ENCODE peak calls at places on chromosomes 4 and X, in nine cellular contexts. J, H, A, V, S, M, E, L and U are unnamed samples.

GRCh38 chrX:46601283-46601682 is 27.7 kb downstream of the CHST7 start:
- DNase-seq in M (no peak), H (peak; percentile 35), E (no peak), J (no peak), L (no peak), S (no peak), V (no peak), A (peak; percentile 90), U (no peak)

GRCh38 chr4:119041951-119042560 is 93.6 kb upstream of the MYOZ2 start:
- DNase-seq in E (peak; percentile 74), S (peak; percentile 67), M (peak; percentile 79), V (peak; percentile 56), L (peak; percentile 75), J (peak; percentile 37), A (peak; percentile 57), H (peak; percentile 47), U (peak; percentile 39)

GRCh38 chrX:147935156-147935758 is 23.5 kb downstream of the FMR1 start:
- DNase-seq in H (no peak), A (no peak), S (no peak), L (no peak), E (no peak), J (no peak), M (no peak), V (no peak), U (no peak)

GRCh38 chrX:100381613-100382012 is 28.5 kb downstream of the PCDH19 start:
- DNase-seq in E (peak; percentile 31), V (no peak), J (no peak), H (no peak), L (no peak), M (no peak), S (peak; percentile 23), A (no peak), U (no peak)

GRCh38 chr4:76377922-76378321 is 43.0 kb downstream of the CCDC158 start:
- DNase-seq in E (peak; percentile 0), S (no peak), J (no peak), V (peak; percentile 41), L (peak; percentile 67), H (no peak), A (no peak), M (peak; percentile 25), U (no peak)

GRCh38 chr4:73864365-73864764 is 4.8 kb upstream of the CXCL1 start:
- DNase-seq in S (peak; percentile 57), H (no peak), A (no peak), E (peak; percentile 6), L (peak; percentile 47), V (no peak), J (no peak), M (peak; percentile 65), U (no peak)

GRCh38 chr4:37741564-37741963 is 55.4 kb upstream of the RELL1 start:
- DNase-seq in A (no peak), E (no peak), M (no peak), V (no peak), J (no peak), H (no peak), L (no peak), S (no peak), U (no peak)

GRCh38 chr4:6031831-6032230 is 13.6 kb upstream of the C4orf50 start:
- DNase-seq in S (no peak), J (no peak), M (no peak), A (no peak), L (no peak), E (no peak), H (no peak), V (no peak), U (no peak)

GRCh38 chr4:156754832-156755570 is 216.6 kb downstream of the PDGFC start:
- DNase-seq in A (no peak), J (no peak), L (no peak), H (no peak), M (peak; percentile 47), V (no peak), S (no peak), E (no peak), U (no peak)

GRCh38 chr4:106607566-106607965 is 239.0 kb upstream of the GIMD1 start:
- DNase-seq in E (no peak), M (no peak), A (no peak), J (no peak), V (no peak), S (no peak), L (no peak), H (no peak), U (no peak)

GRCh38 chr4:185523862-185524261 is 11.4 kb downstream of the PDLIM3 start:
- DNase-seq in J (no peak), L (no peak), V (no peak), S (no peak), H (no peak), A (no peak), M (no peak), E (no peak), U (no peak)

GRCh38 chrX:118652717-118653116 is 74.7 kb upstream of the IL13RA1 start:
- DNase-seq in J (no peak), E (no peak), S (no peak), M (no peak), V (no peak), H (no peak), L (no peak), A (no peak), U (no peak)

GRCh38 chr4:46250997-46251396 is 127.1 kb upstream of the GABRG1 start:
- DNase-seq in A (no peak), H (no peak), J (no peak), M (no peak), L (no peak), S (no peak), E (no peak), V (no peak), U (no peak)

GRCh38 chr4:121278811-121279368 is 101.9 kb downstream of the QRFPR start:
- DNase-seq in A (peak; percentile 22), V (no peak), H (peak; percentile 55), L (no peak), S (no peak), M (peak; percentile 27), J (no peak), E (no peak), U (no peak)

GRCh38 chr4:168981942-168982341 is 28.1 kb downstream of the CBR4 start:
- DNase-seq in H (no peak), M (no peak), L (no peak), S (no peak), A (no peak), J (no peak), V (no peak), E (no peak), U (no peak)

GRCh38 chrX:107684956-107685385 is 56.7 kb downstream of the PRPS1 start:
- DNase-seq in L (no peak), V (peak; percentile 94), H (no peak), E (no peak), J (no peak), A (no peak), S (peak; percentile 78), M (peak; percentile 95), U (no peak)

GRCh38 chrX:136143714-136144113 is 3.6 kb upstream of the FHL1 start:
- DNase-seq in S (no peak), M (no peak), J (no peak), L (no peak), V (no peak), A (no peak), E (no peak), H (no peak), U (no peak)

GRCh38 chrX:154023276-154024000 is 3.7 kb upstream of the IRAK1 start:
- DNase-seq in M (no peak), S (no peak), E (no peak), A (no peak), L (no peak), H (no peak), J (no peak), V (no peak), U (no peak)

GRCh38 chrX:134936542-134936941 is 54.2 kb upstream of the SMIM10 start:
- DNase-seq in H (peak; percentile 49), L (no peak), V (no peak), E (no peak), J (no peak), M (peak; percentile 41), S (peak; percentile 77), A (no peak), U (no peak)

GRCh38 chr4:5843573-5844239 is 49.2 kb downstream of the CRMP1 start:
- DNase-seq in V (no peak), S (no peak), E (peak; percentile 47), J (no peak), M (no peak), L (no peak), A (no peak), H (no peak), U (no peak)

GRCh38 chr4:5524900-5525299 is 183.5 kb downstream of the EVC2 start:
- DNase-seq in S (no peak), M (peak; percentile 61), E (no peak), L (no peak), J (no peak), V (no peak), A (peak; percentile 50), H (no peak), U (peak; percentile 87)